ENCODE peak calls at places on chromosome 5, in six cellular contexts. W is GM23338, U is GM12878, Q is HCT116, V is HepG2, M is endothelial cell of umbilical vein. O is an unnamed sample.

GRCh38 chr5:147407094-147407681 is 102.7 kb downstream of the DPYSL3 start:
- DNase-seq in W (no peak), U (no peak), Q (no peak), V (no peak), M (no peak), O (no peak)

GRCh38 chr5:57174128-57174849 is 430 bp downstream of the GPBP1 start:
- DNase-seq in W (peak), U (no peak), Q (no peak), V (no peak), M (peak), O (no peak)

GRCh38 chr5:124104344-124104743 is 592.4 kb downstream of the CSNK1G3 start:
- DNase-seq in W (no peak), U (no peak), Q (no peak), V (no peak), M (no peak), O (no peak)

GRCh38 chr5:33565304-33565703 is 124.5 kb downstream of the TARS1 start:
- DNase-seq in W (no peak), U (no peak), Q (no peak), V (no peak), M (no peak), O (no peak)

GRCh38 chr5:88518131-88519016 is 249.7 kb upstream of the TMEM161B start:
- DNase-seq in W (no peak), U (no peak), Q (no peak), V (no peak), M (no peak), O (no peak)

GRCh38 chr5:112886975-112887374 is 25.9 kb downstream of the SRP19 start:
- DNase-seq in W (no peak), U (no peak), Q (no peak), V (no peak), M (no peak), O (no peak)

GRCh38 chr5:67299317-67299716 is 102.7 kb upstream of the CD180 start:
- DNase-seq in W (no peak), U (no peak), Q (no peak), V (no peak), M (no peak), O (no peak)

GRCh38 chr5:95628933-95629332 is 9.0 kb downstream of the GPR150 start:
- DNase-seq in W (peak), U (no peak), Q (no peak), V (no peak), M (no peak), O (no peak)

GRCh38 chr5:159441441-159441840 is 111.2 kb upstream of the IL12B start:
- DNase-seq in W (peak), U (no peak), Q (peak), V (peak), M (no peak), O (no peak)

GRCh38 chr5:170479484-170479883 is 24.3 kb upstream of the KCNIP1 start:
- DNase-seq in W (no peak), U (no peak), Q (no peak), V (no peak), M (peak), O (no peak)

GRCh38 chr5:158875272-158875679 is 224.4 kb downstream of the EBF1 start:
- DNase-seq in W (no peak), U (no peak), Q (no peak), V (no peak), M (no peak), O (no peak)

GRCh38 chr5:112977440-112977861 is 853 bp downstream of the DCP2 start:
- DNase-seq in W (no peak), U (no peak), Q (no peak), V (no peak), M (peak), O (no peak)

GRCh38 chr5:88770290-88771257 is 112.4 kb downstream of the MEF2C start:
- DNase-seq in W (no peak), U (no peak), Q (no peak), V (no peak), M (peak), O (no peak)

GRCh38 chr5:5135957-5136676 is 4.0 kb upstream of the ADAMTS16 start:
- DNase-seq in W (no peak), U (no peak), Q (no peak), V (peak), M (no peak), O (no peak)

GRCh38 chr5:145554399-145554798 is 280.7 kb downstream of the PRELID2 start:
- DNase-seq in W (no peak), U (no peak), Q (peak), V (no peak), M (peak), O (no peak)

GRCh38 chr5:57650360-57651069 is 167.9 kb upstream of the ACTBL2 start:
- DNase-seq in W (peak), U (peak), Q (peak), V (peak), M (peak), O (peak)

GRCh38 chr5:158056426-158056825 is 197.5 kb upstream of the CLINT1 start:
- DNase-seq in W (no peak), U (no peak), Q (no peak), V (no peak), M (no peak), O (no peak)

GRCh38 chr5:151678146-151678545 is 8.6 kb downstream of the SPARC start:
- DNase-seq in W (no peak), U (no peak), Q (no peak), V (no peak), M (peak), O (no peak)

GRCh38 chr5:156920042-156920860 is 42.8 kb downstream of the TIMD4 start:
- DNase-seq in W (no peak), U (peak), Q (no peak), V (no peak), M (no peak), O (no peak)

GRCh38 chr5:73497537-73498056 is 645 bp upstream of the BTF3 start:
- DNase-seq in W (no peak), U (no peak), Q (no peak), V (no peak), M (no peak), O (no peak)

GRCh38 chr5:73499756-73500155 is 1.5 kb downstream of the BTF3 start:
- DNase-seq in W (no peak), U (no peak), Q (no peak), V (no peak), M (no peak), O (no peak)

GRCh38 chr5:73499187-73499586 is 945 bp downstream of the BTF3 start:
- DNase-seq in W (no peak), U (no peak), Q (no peak), V (no peak), M (peak), O (no peak)

GRCh38 chr5:73496984-73497457 is 1.2 kb upstream of the BTF3 start:
- DNase-seq in W (peak), U (no peak), Q (peak), V (peak), M (peak), O (peak)

GRCh38 chr5:73498057-73498992 is at the start of gene BTF3:
- DNase-seq in W (peak), U (peak), Q (peak), V (peak), M (peak), O (peak)
- TF ChIP-seq EZH2 in W (no peak), U (no peak), Q (no peak), V (no peak), M (no peak), O (no peak)

GRCh38 chr5:134490255-134490924 is 35.1 kb upstream of the JADE2 start:
- DNase-seq in W (no peak), U (no peak), Q (no peak), V (no peak), M (no peak), O (no peak)

GRCh38 chr5:134490925-134491271 is 34.6 kb upstream of the JADE2 start:
- DNase-seq in W (no peak), U (no peak), Q (no peak), V (no peak), M (no peak), O (no peak)

GRCh38 chr5:134491841-134492442 is 33.5 kb upstream of the JADE2 start:
- DNase-seq in W (no peak), U (no peak), Q (no peak), V (no peak), M (no peak), O (no peak)

GRCh38 chr5:134492568-134492967 is 32.9 kb upstream of the JADE2 start:
- DNase-seq in W (no peak), U (no peak), Q (no peak), V (no peak), M (no peak), O (peak)

DNA sequence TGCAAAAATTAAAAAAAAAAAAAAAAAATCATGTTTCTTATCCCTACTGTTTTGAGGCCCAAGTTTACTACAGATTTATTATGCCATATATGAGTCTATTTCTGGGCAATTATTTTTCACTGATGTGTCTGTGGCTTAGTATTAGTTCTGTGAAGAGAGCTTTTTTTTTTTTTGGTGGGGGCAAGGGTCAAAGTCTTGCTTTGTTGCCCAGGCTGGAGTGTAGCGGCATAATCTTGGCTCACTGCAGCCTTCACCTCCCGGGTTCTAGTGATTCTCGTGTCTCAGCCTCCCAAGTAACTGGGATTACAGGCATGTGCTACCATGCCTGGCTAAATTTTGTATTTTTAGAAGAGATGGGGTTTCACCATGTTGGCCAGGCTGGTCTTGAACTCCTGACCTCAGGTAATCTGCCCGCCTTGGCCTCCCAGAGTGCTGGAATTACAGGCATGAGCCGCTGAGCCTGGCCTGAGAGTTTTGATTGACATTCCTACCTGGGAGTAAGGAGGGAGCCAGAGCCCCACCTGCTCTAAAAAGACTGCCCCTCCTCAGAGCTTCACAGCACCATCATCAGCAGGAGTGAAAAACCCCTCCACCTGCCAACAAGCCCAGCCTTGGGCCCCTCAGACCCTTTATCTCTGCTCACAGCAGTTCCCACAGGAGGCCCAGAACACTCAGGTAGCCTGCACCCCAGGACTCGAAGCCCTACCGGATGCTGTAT is 36.1 kb upstream of the JADE2 start:
- DNase-seq in W (no peak), U (no peak), Q (no peak), V (no peak), M (no peak), O (no peak)
- TF ChIP-seq POLR2AphosphoS5 in W (no peak), U (no peak), Q (no peak), V (no peak), M (no peak), O (no peak)

GRCh38 chr5:127830157-127830556 is 127.0 kb downstream of the CCDC192 start:
- DNase-seq in W (no peak), U (no peak), Q (no peak), V (no peak), M (no peak), O (no peak)
- TF ChIP-seq EZH2 in W (no peak), U (no peak), Q (no peak), V (no peak), M (no peak), O (no peak)

DNA sequence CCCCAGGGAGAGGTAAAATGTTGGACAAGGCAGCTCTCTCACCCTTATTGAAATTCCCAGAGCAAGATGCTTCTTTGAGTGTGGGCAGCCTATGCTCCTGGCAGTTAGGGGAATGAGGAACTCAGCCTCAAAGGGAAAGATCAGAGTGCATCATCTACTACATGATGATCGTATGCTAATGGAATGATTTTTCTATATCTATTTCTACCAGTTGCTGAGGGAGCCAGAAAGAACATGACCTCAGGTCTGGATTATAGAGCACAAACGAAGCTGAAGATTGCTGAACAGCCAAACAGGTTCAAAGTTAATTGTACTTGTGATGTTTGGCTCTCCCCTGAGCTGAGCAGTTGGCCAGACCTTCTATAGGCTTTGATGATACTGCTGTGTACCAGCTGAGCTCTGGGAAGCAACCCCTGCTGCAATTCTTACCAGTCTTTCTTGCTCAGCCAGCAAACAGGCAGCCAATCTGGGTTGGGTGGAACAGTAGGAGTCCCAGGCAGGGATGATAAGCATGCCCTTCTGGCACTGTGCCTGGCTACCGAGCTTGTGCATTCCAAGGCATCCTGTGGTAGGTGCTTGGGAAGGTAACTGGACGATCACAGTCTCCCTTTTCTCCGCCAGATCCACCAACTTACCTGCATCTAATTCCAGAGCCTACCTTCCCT is 10.3 kb upstream of the FBXL7 start:
- DNase-seq in W (no peak), U (no peak), Q (no peak), V (no peak), M (no peak), O (no peak)
- TF ChIP-seq POLR2AphosphoS5 in W (no peak), U (no peak), Q (no peak), V (no peak), M (no peak), O (no peak)

DNA sequence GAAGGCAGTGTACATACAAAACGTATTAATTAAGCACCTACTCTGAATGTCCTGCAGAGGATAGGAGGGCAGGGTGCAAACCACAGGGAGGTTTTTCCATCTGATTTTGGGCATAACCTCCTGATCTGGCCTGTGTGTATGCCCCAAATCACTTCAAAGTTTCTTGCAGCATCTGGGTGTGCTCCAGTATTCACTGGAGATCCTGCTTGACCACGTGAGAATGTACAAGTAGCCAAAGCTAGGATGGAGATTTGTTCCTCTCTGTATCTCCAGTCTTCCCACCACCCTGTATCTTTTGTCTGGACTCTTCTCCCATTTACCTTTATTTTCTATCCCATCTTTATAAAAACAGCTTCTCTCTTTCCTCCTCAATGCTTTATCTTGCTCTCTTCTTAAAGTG is 207.7 kb downstream of the FBXL7 start:
- DNase-seq in W (no peak), U (no peak), Q (no peak), V (no peak), M (no peak), O (no peak)
- TF ChIP-seq EZH2 in W (no peak), U (no peak), Q (no peak), V (no peak), M (no peak), O (no peak)

DNA sequence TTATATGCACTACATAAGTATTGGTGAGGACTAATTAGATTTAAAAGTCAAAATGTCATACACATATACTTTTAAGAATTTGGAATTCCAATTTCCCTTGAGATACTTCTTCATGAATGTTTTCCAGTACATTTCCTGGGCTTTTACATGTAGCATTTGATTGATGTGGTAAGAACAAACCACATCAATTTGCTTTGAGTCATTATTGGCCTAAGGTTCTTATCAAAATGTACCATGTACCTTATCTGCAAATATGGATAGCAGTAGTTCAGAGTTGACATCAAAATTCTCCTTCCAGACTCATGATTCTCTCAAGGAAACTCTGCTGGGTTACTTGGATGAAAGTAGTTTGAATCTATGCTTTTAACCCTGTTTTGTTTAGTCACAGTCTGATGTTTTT is 2.5 kb downstream of the CAST start:
- DNase-seq in W (no peak), U (no peak), Q (no peak), V (peak), M (no peak), O (no peak)
- TF ChIP-seq POLR2AphosphoS5 in W (no peak), U (no peak), Q (no peak), V (no peak), M (no peak), O (no peak)

GRCh38 chr5:6448622-6449464 is at the start of gene UBE2QL1:
- DNase-seq in W (peak), U (no peak), Q (no peak), V (no peak), M (peak), O (no peak)
- TF ChIP-seq EZH2 in W (peak), U (no peak), Q (no peak), V (peak), M (peak), O (no peak)

GRCh38 chr5:149988126-149988525 is 12.3 kb downstream of the TIGD6 start:
- DNase-seq in W (no peak), U (no peak), Q (no peak), V (no peak), M (no peak), O (no peak)

GRCh38 chr5:149996186-149996890 is 4.1 kb downstream of the TIGD6 start:
- DNase-seq in W (no peak), U (no peak), Q (no peak), V (no peak), M (no peak), O (no peak)

GRCh38 chr5:149993471-149993870 is 7.0 kb downstream of the TIGD6 start:
- DNase-seq in W (no peak), U (no peak), Q (no peak), V (no peak), M (no peak), O (no peak)

GRCh38 chr5:149995385-149996085 is 4.9 kb downstream of the TIGD6 start:
- DNase-seq in W (no peak), U (no peak), Q (no peak), V (no peak), M (no peak), O (no peak)

GRCh38 chr5:149990518-149991376 is 9.7 kb downstream of the TIGD6 start:
- DNase-seq in W (peak), U (peak), Q (peak), V (peak), M (peak), O (peak)
- TF ChIP-seq POLR2AphosphoS5 in W (no peak), U (no peak), Q (no peak), V (no peak), M (no peak), O (no peak)

O was measured in SK-N-MC.